ENCODE peak calls at places on chromosomes 12 and 14, in ten cellular contexts. U is substantia nigra, K is amygdala, E is T-cell, V is AG10803, C is NCI-H2029, N is MG63, P is stromal cell of bone marrow, F is COR-L47, M is lower leg skin. X is an unnamed sample.

GRCh38 chr12:8847435-8847834 is 25.0 kb downstream of the A2ML1 start:
- DNase-seq in E (no peak), F (no peak), N (no peak), U (no peak), C (no peak), V (no peak), K (no peak), P (no peak), M (no peak), X (no peak)

GRCh38 chr12:12564911-12565310 is 2.2 kb upstream of the DUSP16 start:
- DNase-seq in E (no peak), K (no peak), N (no peak), V (no peak), U (no peak), F (no peak), C (no peak), P (no peak), M (no peak), X (no peak)

GRCh38 chr12:65649126-65649525 is 175.2 kb upstream of the HMGA2 start:
- DNase-seq in E (no peak), N (peak), K (no peak), U (no peak), F (no peak), C (no peak), P (peak), V (peak), M (peak), X (peak)

GRCh38 chr12:43776498-43776897 is 17.7 kb downstream of the IRAK4 start:
- DNase-seq in K (no peak), V (peak), U (no peak), P (no peak), E (peak), C (no peak), N (no peak), F (no peak), M (no peak), X (no peak)

GRCh38 chr14:88613552-88614010 is 50.7 kb downstream of the ZC3H14 start:
- DNase-seq in P (peak), C (no peak), K (no peak), U (no peak), F (no peak), V (peak), N (peak), M (no peak), E (no peak), X (no peak)

GRCh38 chr14:62289471-62289870 is 527.3 kb downstream of the SNAPC1 start:
- DNase-seq in K (no peak), V (peak), F (no peak), C (no peak), P (no peak), M (no peak), U (no peak), E (no peak), N (peak), X (peak)

GRCh38 chr12:40745386-40745785 is 53.1 kb downstream of the CNTN1 start:
- DNase-seq in V (no peak), N (no peak), P (no peak), F (no peak), E (no peak), M (no peak), K (no peak), C (no peak), U (no peak), X (no peak)

GRCh38 chr12:51828951-51829581 is 19.5 kb downstream of the FIGNL2 start:
- DNase-seq in U (no peak), C (no peak), K (no peak), F (no peak), V (no peak), M (no peak), P (no peak), E (no peak), N (no peak), X (no peak)

GRCh38 chr12:41663487-41664258 is 475.6 kb downstream of the PDZRN4 start:
- DNase-seq in M (no peak), F (peak), P (peak), K (no peak), U (no peak), C (no peak), V (peak), N (no peak), E (no peak), X (no peak)

GRCh38 chr14:81209187-81209836 is 11.4 kb downstream of the GTF2A1 start:
- DNase-seq in U (no peak), V (no peak), N (no peak), E (no peak), C (no peak), K (no peak), P (no peak), M (no peak), F (no peak), X (no peak)

GRCh38 chr14:31428011-31428410 is 7.7 kb upstream of the HEATR5A start:
- DNase-seq in C (no peak), F (no peak), M (no peak), N (no peak), P (no peak), U (no peak), V (no peak), E (no peak), K (no peak), X (no peak)

GRCh38 chr14:45065951-45066350 is 18.0 kb upstream of the PRPF39 start:
- DNase-seq in E (no peak), M (no peak), F (no peak), P (no peak), C (no peak), N (no peak), U (no peak), K (no peak), V (no peak), X (no peak)

GRCh38 chr14:68682166-68683103 is 110.4 kb downstream of the ZFP36L1 start:
- DNase-seq in K (no peak), P (peak), U (no peak), E (peak), C (no peak), F (no peak), N (peak), V (peak), M (peak), X (peak)

GRCh38 chr14:98925362-98926040 is 346.5 kb downstream of the BCL11B start:
- DNase-seq in K (no peak), E (no peak), N (no peak), V (no peak), C (no peak), U (no peak), M (no peak), F (no peak), P (no peak), X (no peak)

GRCh38 chr12:22372277-22372837 is 37.9 kb upstream of the ST8SIA1 start:
- DNase-seq in U (no peak), M (no peak), E (no peak), K (no peak), C (no peak), P (no peak), F (no peak), V (no peak), N (no peak), X (no peak)

GRCh38 chr12:64411427-64411826 is 7.2 kb downstream of the XPOT start:
- DNase-seq in E (no peak), U (no peak), N (no peak), M (no peak), C (no peak), F (no peak), K (no peak), P (no peak), V (no peak), X (no peak)

GRCh38 chr14:104265918-104266642 is 127.7 kb downstream of the KIF26A start:
- DNase-seq in M (no peak), E (no peak), F (no peak), K (no peak), V (no peak), U (no peak), P (no peak), N (no peak), C (no peak), X (no peak)

GRCh38 chr14:66717571-66718140 is 209.7 kb downstream of the GPHN start:
- DNase-seq in C (no peak), M (no peak), E (no peak), K (no peak), U (no peak), N (no peak), P (no peak), V (no peak), F (no peak), X (no peak)

GRCh38 chr14:68782091-68782981 is 10.5 kb downstream of the ZFP36L1 start:
- DNase-seq in F (no peak), C (no peak), K (no peak), N (no peak), M (no peak), P (no peak), V (no peak), E (peak), U (no peak), X (no peak)

GRCh38 chr14:70188608-70189540 is at the start of gene SLC8A3:
- DNase-seq in K (peak), P (peak), F (peak), N (peak), V (peak), U (peak), C (no peak), M (no peak), E (no peak), X (no peak)

GRCh38 chr14:103909531-103910261 is 18.6 kb upstream of the TDRD9 start:
- DNase-seq in V (no peak), E (no peak), N (no peak), C (no peak), K (no peak), F (no peak), U (no peak), P (no peak), M (no peak), X (no peak)

GRCh38 chr12:26654623-26655022 is 178.4 kb downstream of the ITPR2 start:
- DNase-seq in F (no peak), C (no peak), P (no peak), K (no peak), E (no peak), M (no peak), N (no peak), V (no peak), U (no peak), X (no peak)

GRCh38 chr12:115323223-115323905 is 639.4 kb upstream of the TBX3 start:
- DNase-seq in K (no peak), M (no peak), U (no peak), N (no peak), C (no peak), E (no peak), V (peak), P (no peak), F (no peak), X (no peak)

GRCh38 chr14:78425332-78425731 is 255.2 kb downstream of the NRXN3 start:
- DNase-seq in M (no peak), U (no peak), C (no peak), E (no peak), V (no peak), F (no peak), P (no peak), K (no peak), N (no peak), X (no peak)

GRCh38 chr14:42057176-42057575 is 450.5 kb downstream of the LRFN5 start:
- DNase-seq in P (no peak), C (no peak), K (no peak), V (no peak), M (no peak), E (no peak), N (no peak), U (no peak), F (no peak), X (no peak)

GRCh38 chr12:30847259-30847658 is 79.3 kb upstream of the TSPAN11 start:
- DNase-seq in C (peak), N (peak), U (no peak), F (peak), K (no peak), P (peak), E (no peak), V (peak), M (no peak), X (no peak)

GRCh38 chr12:50026691-50027090 is 1.4 kb upstream of the RACGAP1 start:
- DNase-seq in N (no peak), V (no peak), K (no peak), C (no peak), U (no peak), M (no peak), P (no peak), E (no peak), F (no peak), X (no peak)

GRCh38 chr12:88539893-88540292 is 40.4 kb downstream of the KITLG start:
- DNase-seq in P (no peak), F (no peak), V (no peak), N (no peak), U (no peak), C (no peak), M (no peak), E (no peak), K (no peak), X (no peak)

GRCh38 chr12:10720974-10721565 is 2.1 kb downstream of the YBX3 start:
- DNase-seq in E (no peak), K (no peak), P (no peak), U (no peak), F (no peak), N (no peak), V (no peak), C (no peak), M (no peak), X (no peak)

GRCh38 chr14:101286271-101287018 is 274.9 kb upstream of the DIO3 start:
- DNase-seq in V (no peak), E (no peak), K (no peak), N (no peak), F (no peak), C (no peak), P (no peak), U (no peak), M (no peak), X (no peak)

GRCh38 chr12:107760207-107760816 is 625 bp downstream of the PRDM4 start:
- DNase-seq in C (no peak), E (no peak), N (peak), F (no peak), V (peak), U (no peak), K (no peak), M (peak), P (no peak), X (no peak)

GRCh38 chr14:22531451-22532344 is 57.3 kb downstream of the DAD1 start:
- DNase-seq in M (no peak), K (no peak), C (no peak), U (no peak), N (no peak), E (no peak), F (no peak), P (no peak), V (no peak), X (no peak)

GRCh38 chr14:20632831-20633771 is 8.4 kb downstream of the OR6S1 start:
- DNase-seq in M (no peak), K (no peak), N (peak), C (no peak), F (peak), P (peak), E (peak), V (peak), U (no peak), X (no peak)

GRCh38 chr14:49946320-49947141 is 53.6 kb downstream of the ARF6 start:
- DNase-seq in P (no peak), C (no peak), K (no peak), F (peak), U (no peak), E (peak), N (peak), M (no peak), V (peak), X (peak)

X was measured in GM04503.